ENCODE peak calls at places on chromosomes 6 and 20, in six cellular contexts. One of them, this sample, is unnamed.

GRCh38 chr20:5977223-5977622 is 26.8 kb downstream of the MCM8 start:
- DNase-seq in T-helper 17 cell: no peak
- DNase-seq in substantia nigra: no peak
- DNase-seq in stomach: no peak
- DNase-seq in tibial nerve: no peak
- DNase-seq in EL: no peak
- DNase-seq in this sample: no peak

GRCh38 chr6:7050099-7050498 is 57.7 kb upstream of the RREB1 start:
- DNase-seq in T-helper 17 cell: no peak
- DNase-seq in EL: no peak
- DNase-seq in stomach: no peak
- DNase-seq in substantia nigra: no peak
- DNase-seq in tibial nerve: no peak
- DNase-seq in this sample: no peak

GRCh38 chr20:34871966-34872603 is 571 bp downstream of the GGT7 start:
- DNase-seq in EL: no peak
- DNase-seq in T-helper 17 cell: no peak
- DNase-seq in substantia nigra: no peak
- DNase-seq in stomach: no peak
- DNase-seq in tibial nerve: no peak
- DNase-seq in this sample: no peak

GRCh38 chr20:57470666-57471495 is 54.1 kb downstream of the CTCFL start:
- DNase-seq in tibial nerve: no peak
- DNase-seq in substantia nigra: no peak
- DNase-seq in stomach: no peak
- DNase-seq in EL: no peak
- DNase-seq in T-helper 17 cell: no peak
- DNase-seq in this sample: no peak

GRCh38 chr20:3828798-3829197 is 8.5 kb downstream of the AP5S1 start:
- DNase-seq in tibial nerve: no peak
- DNase-seq in stomach: no peak
- DNase-seq in substantia nigra: no peak
- DNase-seq in EL: no peak
- DNase-seq in T-helper 17 cell: no peak
- DNase-seq in this sample: no peak

GRCh38 chr20:219290-220115 is 7.6 kb upstream of the DEFB129 start:
- DNase-seq in tibial nerve: no peak
- DNase-seq in stomach: no peak
- DNase-seq in EL: peak
- DNase-seq in substantia nigra: no peak
- DNase-seq in T-helper 17 cell: no peak
- DNase-seq in this sample: no peak

GRCh38 chr20:44644384-44645131 is 6.9 kb downstream of the ADA start:
- DNase-seq in tibial nerve: no peak
- DNase-seq in substantia nigra: no peak
- DNase-seq in stomach: no peak
- DNase-seq in T-helper 17 cell: peak
- DNase-seq in EL: no peak
- DNase-seq in this sample: no peak

GRCh38 chr20:23150304-23151007 is 64.3 kb upstream of the CD93 start:
- DNase-seq in tibial nerve: no peak
- DNase-seq in substantia nigra: no peak
- DNase-seq in T-helper 17 cell: no peak
- DNase-seq in stomach: peak
- DNase-seq in EL: no peak
- DNase-seq in this sample: no peak

GRCh38 chr6:339480-339879 is 47.2 kb downstream of the DUSP22 start:
- DNase-seq in T-helper 17 cell: no peak
- DNase-seq in stomach: no peak
- DNase-seq in EL: no peak
- DNase-seq in substantia nigra: no peak
- DNase-seq in tibial nerve: no peak
- DNase-seq in this sample: no peak

GRCh38 chr20:9492067-9492466 is 22.3 kb upstream of the LAMP5 start:
- DNase-seq in tibial nerve: no peak
- DNase-seq in T-helper 17 cell: no peak
- DNase-seq in substantia nigra: no peak
- DNase-seq in stomach: no peak
- DNase-seq in EL: peak
- DNase-seq in this sample: no peak

GRCh38 chr6:38796850-38797249 is 81.7 kb downstream of the DNAH8 start:
- DNase-seq in T-helper 17 cell: no peak
- DNase-seq in substantia nigra: no peak
- DNase-seq in tibial nerve: no peak
- DNase-seq in EL: no peak
- DNase-seq in stomach: peak
- DNase-seq in this sample: no peak

GRCh38 chr6:29507319-29507718 is 19.6 kb upstream of the MAS1L start:
- DNase-seq in EL: no peak
- DNase-seq in substantia nigra: no peak
- DNase-seq in T-helper 17 cell: no peak
- DNase-seq in stomach: no peak
- DNase-seq in tibial nerve: no peak
- DNase-seq in this sample: no peak